ENCODE peak calls at places on chromosome 12, in ten cellular contexts. R, H, O, L, T, V, Y, C, E and S are unnamed samples.

GRCh38 chr12:19893514-19893913 is 454.2 kb downstream of the AEBP2 start:
- DNase-seq in R (no peak), H (peak; percentile 41), O (no peak), L (peak; percentile 28), T (no peak), V (no peak), Y (no peak), C (no peak), E (peak; percentile 54), S (no peak)

GRCh38 chr12:64187370-64187769 is 34.7 kb downstream of the KICS2 start:
- DNase-seq in R (no peak), H (peak; percentile 74), O (no peak), L (no peak), T (no peak), V (no peak), Y (no peak), C (no peak), E (peak; percentile 74), S (no peak)

GRCh38 chr12:1246637-1247036 is 255.6 kb downstream of the ERC1 start:
- DNase-seq in R (no peak), H (no peak), O (no peak), L (no peak), T (no peak), V (no peak), Y (no peak), C (no peak), E (no peak), S (no peak)

GRCh38 chr12:1518763-1519516 is 75.4 kb downstream of the FBXL14 start:
- DNase-seq in R (no peak), H (peak; percentile 97), O (no peak), L (no peak), T (no peak), V (peak; percentile 32), Y (peak; percentile 89), C (no peak), E (peak; percentile 91), S (no peak)

GRCh38 chr12:82058197-82058596 is 299.0 kb upstream of the PPFIA2 start:
- DNase-seq in R (no peak), H (no peak), O (no peak), L (no peak), T (no peak), V (no peak), Y (no peak), C (no peak), E (no peak), S (no peak)

GRCh38 chr12:94769040-94769420 is 118.7 kb upstream of the TMCC3 start:
- DNase-seq in R (no peak), H (no peak), O (no peak), L (peak; percentile 84), T (no peak), V (no peak), Y (no peak), C (no peak), E (no peak), S (no peak)

GRCh38 chr12:71780207-71780822 is 25.7 kb downstream of the RAB21 start:
- DNase-seq in R (peak; percentile 33), H (peak; percentile 42), O (peak; percentile 65), L (peak; percentile 40), T (peak; percentile 35), V (no peak), Y (peak; percentile 39), C (no peak), E (peak; percentile 50), S (peak; percentile 72)

GRCh38 chr12:18217981-18218380 is 43.3 kb upstream of the PIK3C2G start:
- DNase-seq in R (no peak), H (peak; percentile 9), O (no peak), L (no peak), T (no peak), V (no peak), Y (no peak), C (no peak), E (peak; percentile 0), S (no peak)

GRCh38 chr12:52814710-52815155 is 817 bp upstream of the KRT4 start:
- DNase-seq in R (no peak), H (no peak), O (no peak), L (no peak), T (no peak), V (no peak), Y (no peak), C (no peak), E (no peak), S (no peak)

GRCh38 chr12:108667349-108667748 is 33.7 kb upstream of the SELPLG start:
- DNase-seq in R (no peak), H (peak; percentile 52), O (no peak), L (peak; percentile 41), T (no peak), V (no peak), Y (no peak), C (no peak), E (no peak), S (no peak)

GRCh38 chr12:65911321-65911720 is 87.0 kb downstream of the HMGA2 start:
- DNase-seq in R (no peak), H (peak; percentile 79), O (no peak), L (no peak), T (no peak), V (no peak), Y (peak; percentile 71), C (no peak), E (peak; percentile 53), S (no peak)

GRCh38 chr12:9760699-9761406 is at the start of gene CD69:
- DNase-seq in R (no peak), H (no peak), O (peak; percentile 39), L (peak; percentile 91), T (peak; percentile 82), V (peak; percentile 81), Y (peak; percentile 79), C (no peak), E (no peak), S (no peak)